ENCODE peak calls at places on chromosomes 2 and 18, in four cellular contexts. M, D, W and K are unnamed samples.

GRCh38 chr18:74513883-74514205 is 17.7 kb downstream of the CNDP2 start:
- DNase-seq in W (no peak), M (no peak), D (no peak), K (no peak)

GRCh38 chr18:74496508-74497307 is 545 bp downstream of the CNDP2 start:
- DNase-seq in W (peak), D (peak), M (peak), K (no peak)

GRCh38 chr2:239116456-239117246 is 268.8 kb downstream of the TWIST2 start:
- DNase-seq in D (peak), M (peak), W (no peak), K (peak)

GRCh38 chr18:7577706-7578105 is 10.6 kb downstream of the PTPRM start:
- DNase-seq in W (no peak), D (peak), M (peak), K (no peak)

GRCh38 chr2:219460424-219460926 is 25.8 kb downstream of the SPEG start:
- DNase-seq in M (peak), W (peak), D (peak), K (peak)

GRCh38 chr18:6947328-6948030 is 170.1 kb downstream of the LAMA1 start:
- DNase-seq in M (no peak), D (no peak), W (no peak), K (no peak)

GRCh38 chr2:20594048-20594750 is 56.7 kb downstream of the HS1BP3 start:
- DNase-seq in W (no peak), D (no peak), M (no peak), K (no peak)

GRCh38 chr2:137096693-137097092 is 331.3 kb downstream of the THSD7B start:
- DNase-seq in W (no peak), D (no peak), M (no peak), K (peak)

GRCh38 chr2:4110273-4110672 is 406.9 kb downstream of the DCDC2C start:
- DNase-seq in M (no peak), D (no peak), W (no peak), K (no peak)

GRCh38 chr2:134398300-134398699 is 144.4 kb downstream of the MGAT5 start:
- DNase-seq in D (peak), M (peak), W (no peak), K (peak)

GRCh38 chr2:172282944-172283343 is 144.4 kb upstream of the ITGA6 start:
- DNase-seq in D (peak), M (peak), W (no peak), K (peak)

GRCh38 chr2:69677914-69678313 is 34.4 kb upstream of the AAK1 start:
- DNase-seq in D (no peak), M (no peak), W (no peak), K (no peak)

GRCh38 chr2:3131636-3132326 is 245.8 kb downstream of the EIPR1 start:
- DNase-seq in W (no peak), D (no peak), M (no peak), K (no peak)

GRCh38 chr2:239609162-239609561 is 208.3 kb upstream of the HDAC4 start:
- DNase-seq in W (no peak), D (no peak), M (no peak), K (no peak)

GRCh38 chr2:145652546-145652945 is 1132.6 kb upstream of the ZEB2 start:
- DNase-seq in M (peak), D (no peak), W (no peak), K (no peak)

GRCh38 chr2:62284980-62285379 is 89.1 kb downstream of the B3GNT2 start:
- DNase-seq in W (no peak), D (no peak), M (no peak), K (no peak)

GRCh38 chr2:168758970-168759820 is 43.2 kb upstream of the NOSTRIN start:
- DNase-seq in M (peak), D (peak), W (peak), K (peak)

GRCh38 chr2:234884591-234884990 is 67.2 kb upstream of the SH3BP4 start:
- DNase-seq in W (no peak), M (no peak), D (no peak), K (no peak)

GRCh38 chr2:96869824-96870630 is at the start of gene SEMA4C:
- DNase-seq in W (peak), M (no peak), D (peak), K (no peak)

GRCh38 chr18:40832362-40832761 is 1122.7 kb upstream of the PIK3C3 start:
- DNase-seq in W (no peak), D (peak), M (no peak), K (no peak)

GRCh38 chr18:36179562-36180334 is 7.5 kb upstream of the MOCOS start:
- DNase-seq in W (peak), M (peak), D (peak), K (no peak)

GRCh38 chr2:232900811-232901701 is 31.0 kb downstream of the SNORC start:
- DNase-seq in D (no peak), W (no peak), M (no peak), K (no peak)

GRCh38 chr2:24152413-24153197 is 22.2 kb upstream of the FAM228A start:
- DNase-seq in M (no peak), W (no peak), D (no peak), K (no peak)

GRCh38 chr2:24245986-24246779 is 71.3 kb downstream of the FAM228A start:
- DNase-seq in W (no peak), M (peak), D (peak), K (no peak)

GRCh38 chr18:67916142-67916541 is 399.6 kb upstream of the DSEL start:
- DNase-seq in M (peak), W (no peak), D (peak), K (no peak)

GRCh38 chr2:234446404-234447076 is 50.3 kb downstream of the ARL4C start:
- DNase-seq in W (no peak), D (no peak), M (no peak), K (peak)

GRCh38 chr2:119022678-119023077 is 80.7 kb downstream of the MARCO start:
- DNase-seq in D (no peak), W (no peak), M (no peak), K (no peak)

GRCh38 chr2:215002500-215002899 is 135.9 kb downstream of the ABCA12 start:
- DNase-seq in M (peak), D (peak), W (peak), K (no peak)

GRCh38 chr2:61512768-61513398 is 25.3 kb downstream of the XPO1 start:
- DNase-seq in D (no peak), W (no peak), M (no peak), K (no peak)

DNA sequence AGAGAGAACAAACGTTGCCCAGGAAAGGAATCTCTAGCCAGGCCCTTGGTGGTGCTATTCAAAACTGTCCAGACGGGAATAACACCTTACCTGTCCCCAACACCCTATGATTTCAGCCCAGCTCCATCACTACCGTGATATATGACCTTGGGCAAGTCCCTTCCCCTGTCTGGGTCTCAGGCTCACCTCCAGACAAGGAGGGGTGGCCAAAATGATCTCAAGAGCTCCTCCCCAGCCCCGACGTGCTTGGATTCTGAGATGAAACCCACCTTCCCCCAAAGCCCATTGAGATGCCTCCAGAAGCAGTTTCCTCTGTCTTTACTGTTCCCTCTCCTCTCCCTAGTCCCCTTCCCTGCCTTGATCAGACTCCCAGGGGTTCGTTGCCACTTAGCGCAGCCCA is 1.5 kb downstream of the KCNK3 start:
- DNase-seq in M (no peak), W (no peak), D (no peak), K (no peak)
- H3K4me3 ChIP-seq in M (no peak), W (no peak), D (no peak), K (no peak)

DNA sequence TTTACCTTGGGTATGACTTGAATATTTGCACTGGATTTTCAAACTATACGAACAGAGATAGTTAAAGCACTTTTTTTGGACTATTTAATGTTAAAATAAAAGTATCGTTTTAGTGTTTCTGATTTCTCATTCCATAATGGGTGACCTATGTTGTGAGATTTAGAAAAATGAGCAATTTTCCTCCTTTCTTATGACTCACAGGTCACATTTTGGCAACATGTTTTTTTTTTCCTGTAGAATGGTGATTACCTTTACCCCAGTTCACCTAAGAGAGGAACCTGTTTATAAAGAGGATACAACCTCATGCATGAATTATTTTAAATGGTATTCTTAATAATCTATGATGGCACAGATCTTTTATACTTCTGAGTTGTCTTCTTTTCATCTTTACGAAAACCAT is 65.2 kb downstream of the BABAM2 start:
- DNase-seq in W (no peak), D (peak), M (peak), K (peak)
- H2AFZ ChIP-seq in W (no peak), D (no peak), M (no peak), K (no peak)

GRCh38 chr2:32666704-32667103 is 38.9 kb downstream of the TTC27 start:
- DNase-seq in D (no peak), M (no peak), W (no peak), K (no peak)

GRCh38 chr2:32668254-32668653 is 40.4 kb downstream of the TTC27 start:
- DNase-seq in W (no peak), M (no peak), D (no peak), K (no peak)

DNA sequence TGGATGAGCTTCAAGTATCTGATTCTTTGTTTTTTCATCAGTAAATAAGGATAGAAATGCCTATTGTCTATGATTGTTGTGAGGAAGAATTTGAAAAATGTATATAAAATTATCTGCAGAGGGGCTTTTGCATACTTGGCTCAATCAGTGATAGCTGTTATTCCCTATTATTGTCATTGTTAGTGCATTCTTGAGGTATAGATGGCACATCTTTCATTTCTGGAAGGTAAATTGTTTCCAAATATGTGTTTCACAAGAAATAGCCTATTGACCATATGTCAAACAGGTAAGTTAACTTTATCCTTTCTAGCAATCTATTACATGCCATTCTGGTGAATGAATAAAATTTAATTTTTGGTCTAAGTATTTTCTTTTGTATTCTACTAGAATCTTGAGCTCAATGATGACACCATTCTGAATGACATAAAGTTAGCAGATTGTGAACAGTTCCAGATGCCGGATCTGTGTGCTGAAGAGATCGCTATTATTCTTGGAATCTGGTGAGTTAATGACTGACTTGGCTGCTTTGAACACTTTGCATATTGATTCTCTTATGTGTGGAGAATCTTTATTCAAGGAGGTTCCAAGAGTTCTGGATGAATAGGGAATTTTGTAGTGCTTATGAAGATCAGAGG is 44.2 kb downstream of the TTC27 start:
- DNase-seq in W (no peak), D (no peak), M (no peak), K (no peak)
- H3K4me3 ChIP-seq in W (no peak), D (no peak), M (no peak), K (no peak)

GRCh38 chr2:10529611-10530010 is 81.5 kb upstream of the ODC1 start:
- DNase-seq in W (no peak), M (no peak), D (no peak), K (no peak)
- H2AFZ ChIP-seq in W (no peak), M (no peak), D (no peak), K (no peak)

DNA sequence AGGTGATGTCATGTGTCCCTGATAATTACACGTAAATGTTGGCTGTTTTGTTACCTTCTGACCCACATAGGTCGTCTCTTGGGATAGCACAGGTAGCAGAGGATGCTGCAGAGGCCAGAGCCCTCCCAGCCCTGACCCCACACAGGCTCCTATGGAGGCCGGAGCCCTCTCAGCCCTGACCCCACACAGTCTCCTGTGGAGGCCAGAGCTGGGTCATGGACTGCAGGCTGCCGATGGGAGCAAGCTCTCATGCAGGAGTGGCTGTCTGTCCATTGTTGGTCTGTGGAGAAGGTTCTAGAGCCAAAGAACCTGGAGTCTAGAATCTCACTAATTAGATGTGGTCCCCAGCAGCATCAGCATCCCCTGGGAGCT is 155.5 kb downstream of the LDLRAD4 start:
- DNase-seq in M (no peak), D (no peak), W (no peak), K (no peak)
- H3K4me3 ChIP-seq in M (no peak), D (no peak), W (no peak), K (no peak)